ENCODE peak calls at places on chromosomes 11 and 22, in six cellular contexts. C is ascending aorta; P is A549; E is naive thymus-derived CD4-positive, alpha-beta T cell; K is effector memory CD4-positive, alpha-beta T cell; Z is thoracic aorta. U is an unnamed sample. For H3K9me3 and H3K4me1, the result is how much of the 10 kb centered on the place peaks cover.

GRCh38 chr22:42300286-42301071 is 30.0 kb upstream of the TCF20 start:
- DNase-seq in C (no peak), P (no peak), E (no peak), K (no peak), Z (no peak), U (no peak)

GRCh38 chr11:16096336-16096735 is 260.0 kb downstream of the SOX6 start:
- DNase-seq in C (no peak), P (no peak), E (no peak), K (no peak), Z (no peak), U (no peak)

GRCh38 chr11:27735281-27735680 is 35.0 kb upstream of the BDNF start:
- DNase-seq in C (no peak), P (no peak), E (no peak), K (no peak), Z (no peak), U (no peak)

GRCh38 chr11:118615282-118615979 is 8.0 kb downstream of the PHLDB1 start:
- DNase-seq in C (peak), P (no peak), E (no peak), K (no peak), Z (no peak), U (no peak)

GRCh38 chr22:37776639-37777005 is 31.1 kb upstream of the GCAT start:
- DNase-seq in C (no peak), P (no peak), E (no peak), K (no peak), Z (no peak), U (no peak)

GRCh38 chr11:105732611-105733010 is 122.7 kb downstream of the GRIA4 start:
- DNase-seq in C (no peak), P (no peak), E (no peak), K (no peak), Z (no peak), U (no peak)

GRCh38 chr11:115676206-115676605 is 172.0 kb upstream of the CADM1 start:
- DNase-seq in C (no peak), P (no peak), E (no peak), K (no peak), Z (no peak), U (no peak)

GRCh38 chr22:19669570-19669969 is 44.7 kb upstream of the SEPTIN5 start:
- DNase-seq in C (no peak), P (no peak), E (no peak), K (no peak), Z (no peak), U (no peak)

GRCh38 chr22:22755778-22756100 is 111.3 kb downstream of the GGTLC2 start:
- DNase-seq in C (no peak), P (no peak), E (no peak), K (no peak), Z (no peak), U (no peak)

GRCh38 chr22:28951969-28952521 is 68.7 kb downstream of the ZNRF3 start:
- DNase-seq in C (no peak), P (no peak), E (no peak), K (no peak), Z (no peak), U (no peak)

GRCh38 chr22:24578355-24579241 is 14.3 kb downstream of the LRRC75B start:
- DNase-seq in C (no peak), P (no peak), E (no peak), K (no peak), Z (no peak), U (no peak)

GRCh38 chr11:84812351-84813083 is 814.6 kb downstream of the DLG2 start:
- DNase-seq in C (no peak), P (no peak), E (no peak), K (no peak), Z (no peak), U (no peak)

GRCh38 chr11:34250732-34251639 is 106.8 kb downstream of the ABTB2 start:
- DNase-seq in C (peak), P (peak), E (peak), K (peak), Z (peak), U (peak)

GRCh38 chr11:65643971-65644370 is 6.1 kb downstream of the SIPA1 start:
- DNase-seq in C (no peak), P (no peak), E (no peak), K (no peak), Z (no peak), U (no peak)

GRCh38 chr11:83159901-83160865 is 3.3 kb downstream of the PCF11 start:
- DNase-seq in C (no peak), P (no peak), E (no peak), K (no peak), Z (no peak), U (no peak)

GRCh38 chr11:89436071-89436470 is 55.1 kb downstream of the NOX4 start:
- DNase-seq in C (no peak), P (no peak), E (no peak), K (no peak), Z (no peak), U (no peak)

GRCh38 chr11:12415567-12415966 is 38.2 kb downstream of the PARVA start:
- DNase-seq in C (no peak), P (no peak), E (no peak), K (no peak), Z (no peak), U (no peak)

GRCh38 chr22:35961480-35961902 is 67.1 kb downstream of the RBFOX2 start:
- DNase-seq in C (peak), P (peak), E (no peak), K (no peak), Z (peak), U (no peak)

GRCh38 chr11:101448881-101449442 is 134.8 kb downstream of the TRPC6 start:
- DNase-seq in C (no peak), P (no peak), E (no peak), K (no peak), Z (no peak), U (no peak)

GRCh38 chr11:19962053-19962794 is 198.1 kb downstream of the DBX1 start:
- DNase-seq in C (no peak), P (no peak), E (no peak), K (no peak), Z (no peak), U (no peak)

GRCh38 chr11:12901272-12901671 is 107.8 kb upstream of the RASSF10 start:
- DNase-seq in C (no peak), P (no peak), E (no peak), K (no peak), Z (no peak), U (no peak)

GRCh38 chr11:42244376-42244775 is 784.9 kb upstream of the LRRC4C start:
- DNase-seq in C (no peak), P (no peak), E (no peak), K (no peak), Z (no peak), U (no peak)

GRCh38 chr11:97883086-97883485 is 1137.7 kb upstream of the CNTN5 start:
- DNase-seq in C (no peak), P (no peak), E (no peak), K (no peak), Z (no peak), U (no peak)

GRCh38 chr11:57260937-57261783 is 24.1 kb upstream of the APLNR start:
- DNase-seq in C (no peak), P (no peak), E (no peak), K (no peak), Z (no peak), U (no peak)

GRCh38 chr11:31045335-31045734 is 324.2 kb downstream of the DCDC1 start:
- DNase-seq in C (no peak), P (no peak), E (no peak), K (no peak), Z (no peak), U (no peak)

GRCh38 chr11:95503047-95503446 is 272.0 kb upstream of the SESN3 start:
- DNase-seq in C (no peak), P (no peak), E (no peak), K (no peak), Z (no peak), U (no peak)

GRCh38 chr22:49292909-49293308 is 534.8 kb downstream of the BRD1 start:
- DNase-seq in C (no peak), P (no peak), E (no peak), K (no peak), Z (no peak), U (no peak)
- H3K9me3 ChIP-seq in C (under half), P (under half), E (under half), K (under half), Z (under half), U (under half)

DNA sequence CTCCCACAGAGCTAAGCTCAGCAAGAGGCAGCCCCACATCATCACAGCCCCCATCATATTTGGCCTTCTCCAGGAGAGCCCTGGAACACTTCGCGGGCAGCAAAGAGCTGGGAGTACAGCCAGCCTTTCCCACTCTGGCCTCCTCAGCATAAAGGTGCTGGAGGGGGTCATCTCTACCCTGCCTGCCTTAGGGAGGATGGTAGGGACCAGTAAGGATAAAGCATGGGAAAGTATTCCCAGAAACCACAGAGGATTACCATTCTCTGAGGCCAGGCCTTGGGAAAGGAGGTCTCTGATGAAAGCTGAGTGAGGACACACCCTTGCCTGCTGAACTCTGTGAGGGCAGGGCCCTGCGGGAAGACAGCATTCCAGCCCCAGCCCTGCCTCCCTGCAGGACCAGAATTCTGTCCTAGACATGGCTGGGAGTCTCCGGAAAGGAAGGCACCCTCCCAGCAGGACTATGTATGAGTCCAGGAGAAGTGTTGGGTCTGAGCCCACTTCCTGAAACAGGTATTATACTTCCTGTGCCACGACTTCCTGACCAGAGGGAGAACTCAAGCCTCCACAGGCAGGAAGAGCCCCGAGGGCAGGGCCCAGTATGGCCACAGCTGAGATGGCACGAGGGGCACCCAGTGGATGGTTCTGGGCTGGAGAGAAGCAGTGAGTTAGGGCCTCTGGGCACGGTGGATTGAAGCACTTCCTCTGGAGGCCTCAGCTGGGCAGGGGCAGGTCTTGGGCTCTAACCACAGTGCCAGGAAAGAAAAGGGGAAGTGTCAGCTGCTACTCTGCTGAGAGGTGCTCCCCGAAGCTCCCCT is 12.9 kb upstream of the CASTOR1 start:
- DNase-seq in C (peak), P (no peak), E (no peak), K (no peak), Z (no peak), U (no peak)
- H3K4me1 ChIP-seq in C (under half), P (under half), E (half or more), K (half or more), Z (half or more), U (half or more)

GRCh38 chr22:48268771-48269552 is 1506.5 kb downstream of the TBC1D22A start:
- DNase-seq in C (no peak), P (no peak), E (no peak), K (no peak), Z (no peak), U (no peak)
- H3K9me3 ChIP-seq in C (under half), P (under half), E (under half), K (under half), Z (under half), U (under half)

DNA sequence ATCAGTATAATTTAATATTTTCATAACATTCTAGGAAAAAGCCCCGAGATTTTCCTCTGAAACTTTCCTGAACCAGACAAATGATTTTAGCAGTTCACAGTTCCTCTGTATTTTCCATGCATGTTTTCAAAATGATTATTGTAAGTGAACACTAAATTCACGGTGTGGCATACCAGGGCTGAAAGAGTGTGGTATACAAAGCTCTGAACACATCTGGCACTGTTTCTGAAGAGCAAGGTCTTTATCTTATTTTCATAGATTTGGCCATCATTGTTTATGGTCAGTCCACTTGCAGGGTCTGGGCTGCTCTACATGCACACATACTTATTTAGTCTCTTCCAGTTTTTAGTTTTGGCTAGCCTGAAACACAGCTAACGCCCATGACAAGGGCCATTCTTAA is 7.8 kb upstream of the GAB2 start:
- DNase-seq in C (no peak), P (no peak), E (no peak), K (no peak), Z (no peak), U (no peak)
- H3K4me1 ChIP-seq in C (under half), P (under half), E (under half), K (under half), Z (under half), U (under half)

GRCh38 chr11:134752526-134752925 is 340.5 kb upstream of the B3GAT1 start:
- DNase-seq in C (peak), P (no peak), E (no peak), K (no peak), Z (no peak), U (no peak)

GRCh38 chr11:134753805-134754130 is 341.7 kb upstream of the B3GAT1 start:
- DNase-seq in C (peak), P (no peak), E (no peak), K (no peak), Z (no peak), U (no peak)

GRCh38 chr11:134751825-134752224 is 339.8 kb upstream of the B3GAT1 start:
- DNase-seq in C (peak), P (no peak), E (no peak), K (no peak), Z (no peak), U (no peak)

GRCh38 chr11:134754196-134754822 is 342.3 kb upstream of the B3GAT1 start:
- DNase-seq in C (peak), P (no peak), E (no peak), K (no peak), Z (no peak), U (no peak)

DNA sequence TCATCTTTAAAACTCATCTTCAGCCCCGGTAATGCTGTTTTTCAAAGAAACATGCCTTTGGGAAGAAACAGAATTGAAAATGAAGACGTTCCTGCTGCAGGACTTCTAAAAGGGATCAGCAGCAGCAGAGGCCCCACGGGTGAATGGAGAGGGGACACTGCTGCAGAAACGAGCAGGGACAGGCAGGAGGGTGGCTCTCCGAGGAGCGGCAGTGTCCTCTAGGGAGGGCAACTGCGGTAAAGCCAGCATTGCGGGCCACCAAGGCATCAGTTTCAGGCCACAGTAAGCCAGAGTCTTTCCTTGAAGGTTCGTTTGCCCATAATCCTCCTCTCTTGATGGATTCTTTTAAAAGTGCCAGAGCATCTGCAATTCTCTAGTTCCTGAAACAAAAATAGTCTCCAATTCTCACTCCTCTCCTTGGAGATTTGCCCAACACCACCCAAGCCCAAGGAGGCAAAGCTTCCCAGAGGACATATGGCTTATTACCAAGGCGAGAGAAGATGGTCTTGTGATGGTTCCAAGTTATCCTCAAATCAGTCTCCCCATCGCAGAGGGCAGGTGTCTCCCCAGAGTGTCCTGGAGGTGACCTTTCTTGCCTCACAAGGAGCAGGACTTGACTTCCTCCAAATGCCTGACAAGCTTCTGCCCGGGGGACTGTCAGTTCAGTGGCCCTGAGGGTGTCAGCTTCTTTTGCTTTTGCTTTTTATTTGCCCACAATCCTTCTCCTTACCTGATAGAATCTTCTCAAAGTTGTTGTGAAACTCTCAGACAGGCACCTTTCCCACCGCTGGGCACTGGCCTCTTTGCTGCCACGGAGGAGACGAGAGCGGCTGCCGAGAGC is 341.1 kb upstream of the B3GAT1 start:
- DNase-seq in C (peak), P (no peak), E (no peak), K (no peak), Z (no peak), U (no peak)
- H3K9me3 ChIP-seq in C (under half), P (under half), E (under half), K (under half), Z (under half), U (under half)

GRCh38 chr22:31951201-31952093 is 7.1 kb downstream of the YWHAH start:
- DNase-seq in C (no peak), P (no peak), E (no peak), K (no peak), Z (no peak), U (no peak)
- H3K4me1 ChIP-seq in C (under half), P (half or more), E (under half), K (under half), Z (half or more), U (under half)

GRCh38 chr11:48075637-48076036 is 95.3 kb downstream of the PTPRJ start:
- DNase-seq in C (no peak), P (no peak), E (no peak), K (no peak), Z (no peak), U (no peak)
- H3K9me3 ChIP-seq in C (under half), P (under half), E (under half), K (under half), Z (under half), U (under half)

GRCh38 chr11:35550374-35551036 is 25.1 kb upstream of the PAMR1 start:
- DNase-seq in C (no peak), P (no peak), E (no peak), K (no peak), Z (no peak), U (no peak)
- H3K4me1 ChIP-seq in C (under half), P (under half), E (under half), K (under half), Z (under half), U (under half)

U was measured in tibial nerve.